ENCODE peak calls at places on chromosomes 7 and 10, in nine cellular contexts. D is H9, F is IMR-90, G is neuronal stem cell, T is keratinocyte, W is HepG2, A is neural progenitor cell, P is DND-41, B is MM.1S. H is an unnamed sample.

GRCh38 chr10:121788115-121788514 is 139.7 kb downstream of the ATE1 start:
- DNase-seq in D (no peak), F (no peak), G (no peak), T (no peak), W (no peak), A (no peak), P (no peak), B (no peak), H (no peak)

GRCh38 chr7:27901028-27901760 is 161.2 kb downstream of the TAX1BP1 start:
- DNase-seq in D (no peak), F (peak; percentile 68), G (no peak), T (no peak), W (no peak), A (no peak), P (peak; percentile 44), B (peak; percentile 78), H (no peak)

GRCh38 chr10:27041196-27041595 is 59.1 kb downstream of the ANKRD26 start:
- DNase-seq in D (no peak), F (peak; percentile 32), G (no peak), T (no peak), W (no peak), A (no peak), P (no peak), B (no peak), H (no peak)

GRCh38 chr10:73131295-73131694 is 21.0 kb downstream of the NUDT13 start:
- DNase-seq in D (no peak), F (peak; percentile 4), G (no peak), T (no peak), W (no peak), A (no peak), P (no peak), B (no peak), H (no peak)

GRCh38 chr7:47792521-47793121 is 155.6 kb downstream of the PKD1L1 start:
- DNase-seq in D (no peak), F (no peak), G (no peak), T (no peak), W (no peak), A (peak; percentile 25), P (no peak), B (no peak), H (no peak)

GRCh38 chr7:46257766-46258448 is 336.8 kb upstream of the IGFBP3 start:
- DNase-seq in D (no peak), F (peak; percentile 93), G (no peak), T (peak; percentile 36), W (no peak), A (no peak), P (no peak), B (no peak), H (no peak)

GRCh38 chr7:2542924-2543871 is 12.1 kb downstream of the BRAT1 start:
- DNase-seq in D (no peak), F (no peak), G (no peak), T (no peak), W (no peak), A (no peak), P (no peak), B (no peak), H (no peak)

GRCh38 chr7:93185303-93186027 is 37.3 kb upstream of the SAMD9L start:
- DNase-seq in D (no peak), F (peak; percentile 23), G (no peak), T (peak; percentile 1), W (no peak), A (no peak), P (no peak), B (no peak), H (no peak)

GRCh38 chr7:1706721-1707613 is 36.9 kb downstream of the ELFN1 start:
- DNase-seq in D (no peak), F (no peak), G (no peak), T (no peak), W (no peak), A (no peak), P (no peak), B (no peak), H (no peak)

GRCh38 chr7:13702261-13702660 is 287.2 kb downstream of the ETV1 start:
- DNase-seq in D (no peak), F (no peak), G (no peak), T (no peak), W (no peak), A (no peak), P (no peak), B (no peak), H (peak; percentile 72)

GRCh38 chr10:51832652-51833383 is 133.4 kb upstream of the CSTF2T start:
- DNase-seq in D (no peak), F (peak; percentile 93), G (no peak), T (peak; percentile 83), W (peak; percentile 44), A (peak; percentile 16), P (no peak), B (no peak), H (no peak)

GRCh38 chr7:125568799-125569198 is 639.2 kb upstream of the POT1 start:
- DNase-seq in D (no peak), F (no peak), G (no peak), T (no peak), W (no peak), A (no peak), P (no peak), B (peak; percentile 90), H (no peak)

GRCh38 chr7:159067870-159068787 is 76.5 kb downstream of the VIPR2 start:
- DNase-seq in D (no peak), F (no peak), G (no peak), T (no peak), W (no peak), A (no peak), P (peak; percentile 20), B (no peak), H (no peak)

GRCh38 chr7:131690446-131690845 is 134.0 kb upstream of the PODXL start:
- DNase-seq in D (no peak), F (no peak), G (no peak), T (no peak), W (no peak), A (no peak), P (no peak), B (no peak), H (no peak)

GRCh38 chr7:42126475-42127231 is 110.4 kb downstream of the GLI3 start:
- DNase-seq in D (no peak), F (no peak), G (no peak), T (no peak), W (no peak), A (no peak), P (no peak), B (no peak), H (no peak)

GRCh38 chr10:42991442-42992098 is 85.3 kb upstream of the RET start:
- DNase-seq in D (no peak), F (no peak), G (no peak), T (no peak), W (no peak), A (no peak), P (no peak), B (no peak), H (no peak)

GRCh38 chr7:38637957-38638356 is 6.8 kb upstream of the AMPH start:
- DNase-seq in D (no peak), F (no peak), G (no peak), T (no peak), W (no peak), A (no peak), P (no peak), B (no peak), H (no peak)

GRCh38 chr7:100088621-100089457 is at the start of gene COPS6:
- DNase-seq in D (peak; percentile 78), F (peak; percentile 64), G (peak; percentile 75), T (no peak), W (peak; percentile 49), A (peak; percentile 91), P (peak; percentile 86), B (peak; percentile 76), H (no peak)
- H3K9ac ChIP-seq in D (peak within 1 kb of the TSS; percentile 93), F (peak within 1 kb of the TSS; percentile 100), G (peak within 1 kb of the TSS; percentile 95), T (peak within 1 kb of the TSS; percentile 90), W (peak within 1 kb of the TSS; percentile 96), A (peak within 1 kb of the TSS; percentile 90), P (peak within 1 kb of the TSS; percentile 85), B (peak within 1 kb of the TSS; percentile 86), H (peak within 1 kb of the TSS; percentile 92)

GRCh38 chr10:113087082-113088029 is 137.3 kb downstream of the TCF7L2 start:
- DNase-seq in D (peak; percentile 84), F (peak; percentile 100), G (no peak), T (peak; percentile 79), W (peak; percentile 96), A (no peak), P (no peak), B (no peak), H (no peak)
- H3K9ac ChIP-seq in D (no peak overlapping the region), F (no peak overlapping the region), G (no peak overlapping the region), T (no peak overlapping the region), W (no peak overlapping the region), A (no peak overlapping the region), P (no peak overlapping the region), B (no peak overlapping the region), H (no peak overlapping the region)

GRCh38 chr10:6119962-6120361 is 31.1 kb downstream of the RBM17 start:
- DNase-seq in D (no peak), F (no peak), G (no peak), T (peak; percentile 63), W (no peak), A (no peak), P (no peak), B (no peak), H (no peak)
- H3K9ac ChIP-seq in D (no peak overlapping the region), F (no peak overlapping the region), G (no peak overlapping the region), T (peak overlapping the region; percentile 53), W (no peak overlapping the region), A (no peak overlapping the region), P (no peak overlapping the region), B (no peak overlapping the region), H (no peak overlapping the region)

GRCh38 chr10:124550305-124551034 is 88.8 kb downstream of the LHPP start:
- DNase-seq in D (no peak), F (no peak), G (no peak), T (no peak), W (no peak), A (no peak), P (no peak), B (no peak), H (no peak)
- H3K9ac ChIP-seq in D (no peak overlapping the region), F (no peak overlapping the region), G (peak overlapping the region; percentile 66), T (no peak overlapping the region), W (no peak overlapping the region), A (no peak overlapping the region), P (no peak overlapping the region), B (no peak overlapping the region), H (no peak overlapping the region)

DNA sequence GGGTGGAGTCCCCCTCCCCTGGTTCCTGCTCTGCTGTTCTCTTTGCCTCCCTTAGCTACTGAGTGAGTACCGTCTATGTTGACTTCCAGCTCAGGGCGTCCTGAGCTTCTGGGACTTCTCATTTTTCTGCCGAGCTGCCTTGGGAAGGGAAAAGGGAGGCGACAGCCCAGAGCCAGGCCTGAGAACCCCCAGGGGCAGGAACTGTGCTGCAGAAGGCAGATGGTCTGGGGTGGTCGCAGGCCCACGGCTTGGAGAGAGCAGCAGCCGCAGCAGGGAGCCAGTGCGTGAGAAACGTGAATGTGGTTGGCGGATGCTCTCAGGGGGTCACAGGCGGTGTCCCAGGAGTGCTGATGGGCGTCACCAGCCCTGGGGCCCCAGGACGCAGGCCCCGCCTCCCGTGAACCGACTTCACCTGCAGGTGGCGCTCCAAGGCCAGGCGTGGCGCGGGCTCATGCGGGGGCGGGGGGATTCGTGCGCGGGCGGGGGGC is 9.2 kb upstream of the PWWP2B start:
- DNase-seq in D (peak; percentile 82), F (peak; percentile 36), G (peak; percentile 77), T (no peak), W (peak; percentile 29), A (peak; percentile 87), P (peak; percentile 75), B (no peak), H (no peak)
- H3K9ac ChIP-seq in D (no peak overlapping the region), F (peak overlapping the region; percentile 2), G (peak overlapping the region; percentile 65), T (no peak overlapping the region), W (no peak overlapping the region), A (no peak overlapping the region), P (peak overlapping the region; percentile 17), B (no peak overlapping the region), H (no peak overlapping the region)

GRCh38 chr10:92124020-92124419 is 166.9 kb downstream of the CPEB3 start:
- DNase-seq in D (no peak), F (no peak), G (no peak), T (no peak), W (peak; percentile 60), A (no peak), P (no peak), B (no peak), H (no peak)
- H3K9ac ChIP-seq in D (no peak overlapping the region), F (no peak overlapping the region), G (no peak overlapping the region), T (no peak overlapping the region), W (peak overlapping the region; percentile 53), A (no peak overlapping the region), P (no peak overlapping the region), B (no peak overlapping the region), H (no peak overlapping the region)

H was measured in SK-N-MC.